ENCODE peak calls at places on chromosomes 12 and 14, in six cellular contexts. P is small intestine, U is A549, L is neuronal stem cell, Z is prostate gland, T is AG04450. J is an unnamed sample.

GRCh38 chr14:67575684-67576083 is 24.4 kb downstream of the PIGH start:
- DNase-seq in P (no peak), U (no peak), L (no peak), Z (no peak), T (no peak), J (no peak)

GRCh38 chr12:50786498-50787231 is 22.8 kb downstream of the ATF1 start:
- DNase-seq in P (peak), U (peak), L (no peak), Z (no peak), T (peak), J (no peak)

GRCh38 chr12:59517522-59517921 is 78.3 kb upstream of the SLC16A7 start:
- DNase-seq in P (peak), U (no peak), L (no peak), Z (no peak), T (no peak), J (no peak)

GRCh38 chr12:23888396-23889068 is 60.9 kb downstream of the SOX5 start:
- DNase-seq in P (no peak), U (no peak), L (no peak), Z (no peak), T (no peak), J (no peak)

GRCh38 chr12:108565976-108566375 is 3.6 kb downstream of the ISCU start:
- DNase-seq in P (peak), U (peak), L (no peak), Z (peak), T (no peak), J (peak)

GRCh38 chr12:124599074-124599999 is 31.9 kb upstream of the NCOR2 start:
- DNase-seq in P (no peak), U (no peak), L (no peak), Z (no peak), T (no peak), J (peak)

GRCh38 chr14:32545109-32545857 is 216.2 kb downstream of the AKAP6 start:
- DNase-seq in P (no peak), U (no peak), L (no peak), Z (no peak), T (no peak), J (no peak)

GRCh38 chr14:90061849-90062794 is at the start of gene KCNK13:
- DNase-seq in P (peak), U (no peak), L (peak), Z (peak), T (no peak), J (no peak)

GRCh38 chr12:110776410-110776809 is 33.7 kb upstream of the PPP1CC start:
- DNase-seq in P (no peak), U (no peak), L (no peak), Z (no peak), T (no peak), J (no peak)

GRCh38 chr12:14999421-15000047 is 26.7 kb downstream of the PDE6H start:
- DNase-seq in P (no peak), U (no peak), L (no peak), Z (peak), T (no peak), J (no peak)

GRCh38 chr14:34699873-34700621 is 14.3 kb downstream of the CFL2 start:
- DNase-seq in P (no peak), U (peak), L (no peak), Z (no peak), T (peak), J (no peak)

GRCh38 chr14:66401447-66402095 is 84.6 kb upstream of the CCDC196 start:
- DNase-seq in P (no peak), U (no peak), L (no peak), Z (no peak), T (no peak), J (no peak)

GRCh38 chr12:64890873-64891468 is 66.5 kb downstream of the TBC1D30 start:
- DNase-seq in P (peak), U (peak), L (peak), Z (peak), T (no peak), J (peak)

GRCh38 chr12:73973486-73973885 is 564.1 kb upstream of the ATXN7L3B start:
- DNase-seq in P (no peak), U (no peak), L (no peak), Z (no peak), T (no peak), J (no peak)

GRCh38 chr12:1575287-1575798 is 19.0 kb downstream of the FBXL14 start:
- DNase-seq in P (no peak), U (no peak), L (no peak), Z (peak), T (no peak), J (no peak)

GRCh38 chr12:68978678-68979077 is 45.7 kb upstream of the CPM start:
- DNase-seq in P (no peak), U (no peak), L (no peak), Z (no peak), T (no peak), J (no peak)

GRCh38 chr12:43287991-43288390 is 264.0 kb downstream of the ADAMTS20 start:
- DNase-seq in P (peak), U (no peak), L (no peak), Z (no peak), T (no peak), J (no peak)

GRCh38 chr12:119869720-119870119 is 7.4 kb downstream of the CIT start:
- DNase-seq in P (peak), U (peak), L (no peak), Z (no peak), T (peak), J (peak)

GRCh38 chr14:68820536-68820935 is 27.7 kb upstream of the ZFP36L1 start:
- DNase-seq in P (no peak), U (no peak), L (no peak), Z (no peak), T (no peak), J (peak)

GRCh38 chr14:34507459-34507858 is 32.0 kb downstream of the EAPP start:
- DNase-seq in P (no peak), U (no peak), L (no peak), Z (no peak), T (no peak), J (no peak)

GRCh38 chr12:15733136-15733535 is 56.1 kb downstream of the EPS8 start:
- DNase-seq in P (no peak), U (no peak), L (no peak), Z (no peak), T (no peak), J (no peak)

GRCh38 chr12:44000309-44000952 is 164.6 kb downstream of the TMEM117 start:
- DNase-seq in P (peak), U (peak), L (peak), Z (no peak), T (peak), J (peak)

GRCh38 chr12:8564656-8565055 is 24.0 kb upstream of the CLEC4E start:
- DNase-seq in P (no peak), U (no peak), L (no peak), Z (no peak), T (no peak), J (no peak)

GRCh38 chr12:8562310-8562709 is 21.6 kb upstream of the CLEC4E start:
- DNase-seq in P (no peak), U (no peak), L (no peak), Z (no peak), T (no peak), J (no peak)

GRCh38 chr12:8559676-8560075 is 19.0 kb upstream of the CLEC4E start:
- DNase-seq in P (no peak), U (no peak), L (no peak), Z (no peak), T (no peak), J (no peak)

GRCh38 chr12:8563383-8563782 is 22.7 kb upstream of the CLEC4E start:
- DNase-seq in P (no peak), U (no peak), L (no peak), Z (no peak), T (no peak), J (no peak)

DNA sequence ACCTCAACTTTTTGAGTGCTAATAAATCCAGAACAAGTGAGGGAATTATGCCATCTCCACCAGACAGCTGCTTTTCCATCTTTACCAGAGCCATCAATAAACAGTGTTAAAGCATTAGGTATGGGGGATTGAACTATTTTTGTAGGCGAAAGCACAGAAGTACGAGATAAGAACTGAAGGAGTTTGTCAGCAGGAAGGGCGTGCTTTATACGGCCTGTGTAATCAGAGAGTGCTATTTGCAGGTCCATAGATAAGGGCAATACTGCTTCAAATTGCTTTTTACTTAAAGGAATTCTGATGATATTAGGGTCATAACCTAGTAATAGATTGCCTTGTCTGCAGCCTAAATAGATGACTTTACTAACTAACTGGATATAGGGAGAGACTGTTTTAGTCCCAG is 20.3 kb upstream of the CLEC4E start:
- DNase-seq in P (peak), U (no peak), L (no peak), Z (no peak), T (no peak), J (no peak)
- H3K4me3 ChIP-seq in P (no peak), U (no peak), L (no peak), Z (no peak), T (no peak), J (no peak)

GRCh38 chr14:99248761-99249171 is 23.2 kb downstream of the BCL11B start:
- DNase-seq in P (no peak), U (no peak), L (no peak), Z (no peak), T (no peak), J (no peak)

GRCh38 chr14:99247091-99247729 is 24.8 kb downstream of the BCL11B start:
- DNase-seq in P (no peak), U (no peak), L (no peak), Z (no peak), T (no peak), J (no peak)

GRCh38 chr14:99250636-99251208 is 21.3 kb downstream of the BCL11B start:
- DNase-seq in P (no peak), U (no peak), L (no peak), Z (no peak), T (no peak), J (no peak)

GRCh38 chr14:99247772-99248171 is 24.2 kb downstream of the BCL11B start:
- DNase-seq in P (no peak), U (no peak), L (no peak), Z (no peak), T (no peak), J (no peak)

GRCh38 chr14:99249389-99249788 is 22.6 kb downstream of the BCL11B start:
- DNase-seq in P (no peak), U (no peak), L (no peak), Z (no peak), T (no peak), J (no peak)
- H3K4me3 ChIP-seq in P (no peak), U (no peak), L (no peak), Z (no peak), T (no peak), J (no peak)

DNA sequence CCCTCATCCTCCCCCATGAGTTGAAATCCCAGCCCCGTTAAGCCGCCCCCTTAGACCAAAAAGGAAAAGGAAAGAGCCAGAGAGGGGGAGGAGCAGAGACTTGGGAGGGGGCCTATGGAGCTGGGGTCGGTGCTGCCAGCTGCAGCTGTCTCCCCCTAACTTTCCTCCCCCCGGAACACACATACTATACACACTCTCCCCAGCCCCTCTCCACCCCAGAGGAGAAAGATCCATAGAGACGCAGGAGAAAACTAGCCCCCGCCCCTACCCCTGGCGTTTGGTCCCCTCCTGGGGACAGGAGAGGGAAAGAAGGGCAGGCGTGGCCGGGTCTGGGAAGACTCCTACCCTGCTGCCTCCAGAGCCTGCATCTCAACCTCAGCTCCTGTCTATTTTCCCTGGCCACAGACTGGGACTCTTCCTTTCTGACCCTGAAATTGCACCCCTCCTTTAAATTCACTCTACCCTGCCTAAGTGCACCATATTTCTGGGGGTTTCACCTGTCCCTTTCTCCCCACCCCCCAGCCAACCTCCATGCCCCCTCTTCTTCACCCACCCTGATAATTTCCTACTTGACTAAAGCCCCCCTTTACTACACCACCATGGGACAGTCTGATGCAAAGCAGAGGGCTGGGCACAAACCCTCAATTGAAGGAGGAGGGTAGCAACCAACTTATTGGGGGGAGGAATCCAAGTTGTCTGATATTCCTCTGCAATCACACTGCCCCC is 1.6 kb upstream of the HOXC9 start:
- DNase-seq in P (no peak), U (no peak), L (no peak), Z (no peak), T (no peak), J (no peak)
- H3K4me3 ChIP-seq in P (no peak), U (no peak), L (no peak), Z (no peak), T (no peak), J (no peak)

DNA sequence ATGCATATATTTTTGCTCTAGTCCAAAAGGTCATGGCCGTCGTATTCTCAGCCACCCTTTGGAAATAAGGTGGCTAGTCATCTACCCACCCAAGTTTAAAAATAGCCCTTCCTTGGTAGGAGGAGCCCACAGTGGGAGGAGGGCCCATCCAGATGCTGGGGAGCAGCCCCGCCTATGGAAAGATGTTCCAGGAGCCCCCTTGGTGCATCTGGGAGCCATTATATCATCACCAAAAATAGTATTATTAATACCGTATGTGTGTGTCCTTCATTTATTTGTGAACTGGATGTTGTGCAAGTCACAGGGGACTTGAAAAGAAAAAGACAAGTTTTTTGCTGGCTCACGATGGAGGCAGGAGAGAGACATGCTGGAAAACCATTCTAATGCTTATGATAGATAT is 34.0 kb downstream of the EMP1 start:
- DNase-seq in P (no peak), U (no peak), L (no peak), Z (no peak), T (no peak), J (no peak)
- H3K4me3 ChIP-seq in P (no peak), U (no peak), L (no peak), Z (no peak), T (no peak), J (no peak)

GRCh38 chr14:105897725-105898113 is 371.3 kb downstream of the TMEM121 start:
- DNase-seq in P (no peak), U (no peak), L (no peak), Z (no peak), T (no peak), J (no peak)
- H3K4me3 ChIP-seq in P (no peak), U (no peak), L (no peak), Z (no peak), T (no peak), J (no peak)

GRCh38 chr14:22587247-22587646 is 1.8 kb downstream of the DAD1 start:
- DNase-seq in P (no peak), U (no peak), L (no peak), Z (no peak), T (no peak), J (no peak)
- H3K4me3 ChIP-seq in P (no peak), U (no peak), L (no peak), Z (no peak), T (no peak), J (no peak)

GRCh38 chr14:103141117-103141796 is 18.0 kb downstream of the TNFAIP2 start:
- DNase-seq in P (no peak), U (peak), L (no peak), Z (no peak), T (no peak), J (peak)
- H3K4me3 ChIP-seq in P (no peak), U (no peak), L (no peak), Z (no peak), T (no peak), J (no peak)

GRCh38 chr12:97757431-97758091 is 295.0 kb downstream of the RMST start:
- DNase-seq in P (no peak), U (no peak), L (no peak), Z (no peak), T (no peak), J (no peak)
- H3K4me3 ChIP-seq in P (no peak), U (no peak), L (no peak), Z (no peak), T (no peak), J (no peak)

DNA sequence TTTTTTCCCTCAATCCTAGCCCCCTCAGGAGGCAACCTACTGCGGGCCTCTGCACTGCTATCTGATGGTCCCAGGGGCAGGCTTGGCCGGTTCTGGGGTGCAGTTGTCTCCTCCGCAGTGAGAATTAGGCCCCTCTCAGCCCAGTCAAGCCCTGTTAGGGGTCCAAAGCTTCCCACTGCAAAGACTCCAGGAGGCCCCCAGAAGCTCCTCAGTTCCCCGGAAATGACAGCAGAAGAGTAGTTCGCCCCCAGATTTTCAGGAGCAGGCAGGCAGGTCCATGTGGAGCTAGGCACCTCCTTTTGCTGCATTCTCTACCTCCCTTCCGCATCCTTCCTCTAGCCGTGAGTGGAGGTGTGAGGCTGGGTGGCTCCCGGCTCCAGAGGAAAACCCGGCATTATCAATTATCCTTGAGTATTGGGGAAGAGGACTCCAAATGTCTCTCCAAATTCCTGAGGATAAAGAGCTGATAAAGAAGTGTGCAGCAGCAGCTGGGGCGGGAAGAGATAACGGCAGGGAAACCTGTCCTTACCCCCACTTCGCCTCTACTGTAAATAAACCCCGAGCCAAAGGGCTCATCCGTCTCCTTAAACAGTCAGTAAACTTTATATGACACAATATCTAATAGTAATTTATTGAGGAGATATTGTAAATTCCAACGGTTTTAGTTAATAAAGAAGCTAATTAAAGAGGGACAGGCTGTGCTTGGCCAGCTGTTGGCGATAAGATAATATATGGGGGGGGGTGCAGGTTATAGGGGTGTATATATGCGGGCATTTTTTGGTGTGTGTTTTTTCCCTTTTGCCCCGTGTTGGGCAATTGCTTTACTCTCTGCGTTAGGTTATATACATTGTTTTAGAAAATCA is 641 bp upstream of the HOXC12 start:
- DNase-seq in P (no peak), U (no peak), L (no peak), Z (no peak), T (no peak), J (no peak)
- H3K4me3 ChIP-seq in P (no peak), U (no peak), L (peak), Z (no peak), T (no peak), J (no peak)